ENCODE peak calls at places on chromosome 19, in four cellular contexts. H is K562, B is A549, E is HepG2. W is an unnamed sample.
A peak's percentile ranks its signal among the peaks of the same experiment; 100 is the strongest.

GRCh38 chr19:31340059-31341025 is 8.9 kb downstream of the TSHZ3 start:
- DNase-seq in B (no peak), H (no peak), E (no peak), W (no peak)

GRCh38 chr19:39867952-39868351 is 21.8 kb upstream of the FBL start:
- DNase-seq in H (no peak), E (no peak), B (no peak), W (no peak)

GRCh38 chr19:17340302-17340870 is 3.0 kb downstream of the GTPBP3 start:
- DNase-seq in B (no peak), H (peak; percentile 22), E (peak; percentile 49), W (peak; percentile 77)

GRCh38 chr19:36140289-36141038 is 598 bp downstream of the CAPNS1 start:
- DNase-seq in E (peak; percentile 53), B (peak; percentile 96), H (no peak), W (no peak)

GRCh38 chr19:18112989-18113478 is 15.5 kb downstream of the MAST3 start:
- DNase-seq in H (peak; percentile 74), B (peak; percentile 71), E (peak; percentile 71), W (no peak)

GRCh38 chr19:10748924-10749434 is 31.1 kb downstream of the DNM2 start:
- DNase-seq in H (peak; percentile 75), E (peak; percentile 94), B (peak; percentile 51), W (no peak)

GRCh38 chr19:10224337-10224736 is 6.8 kb downstream of the S1PR2 start:
- DNase-seq in E (no peak), B (no peak), H (no peak), W (no peak)

GRCh38 chr19:38429055-38429810 is 3.2 kb upstream of the RASGRP4 start:
- DNase-seq in H (no peak), E (no peak), B (no peak), W (no peak)

GRCh38 chr19:6761053-6761676 is 6.1 kb downstream of the SH2D3A start:
- DNase-seq in B (peak; percentile 45), H (peak; percentile 80), E (peak; percentile 28), W (no peak)

GRCh38 chr19:3575260-3575741 is 2.6 kb downstream of the HMG20B start:
- DNase-seq in E (peak; percentile 55), H (no peak), B (no peak), W (peak; percentile 83)

GRCh38 chr19:10419646-10420443 is 493 bp upstream of the PDE4A start:
- DNase-seq in B (peak; percentile 70), E (no peak), H (peak; percentile 93), W (peak; percentile 94)

GRCh38 chr19:5536337-5536894 is 31.3 kb downstream of the TINCR start:
- DNase-seq in H (no peak), B (peak; percentile 25), E (no peak), W (peak; percentile 70)

GRCh38 chr19:34734601-34735103 is 609 bp downstream of the ZNF181 start:
- DNase-seq in H (no peak), B (no peak), E (no peak), W (no peak)

GRCh38 chr19:34480971-34481821 is at the start of gene WTIP:
- DNase-seq in H (no peak), E (peak; percentile 62), B (peak; percentile 82), W (no peak)

GRCh38 chr19:39193785-39194184 is 3.0 kb upstream of the NCCRP1 start:
- DNase-seq in H (no peak), E (peak; percentile 19), B (peak; percentile 84), W (no peak)

GRCh38 chr19:49442354-49442753 is 1.0 kb upstream of the SLC17A7 start:
- DNase-seq in H (no peak), E (no peak), B (peak; percentile 67), W (no peak)

GRCh38 chr19:18306903-18307681 is 15.8 kb downstream of the LSM4 start:
- DNase-seq in E (no peak), H (no peak), B (no peak), W (no peak)

GRCh38 chr19:48308695-48309586 is 16.4 kb upstream of the EMP3 start:
- DNase-seq in E (peak; percentile 71), H (no peak), B (no peak), W (no peak)

GRCh38 chr19:47107953-47108746 is 5.4 kb downstream of the ZC3H4 start:
- DNase-seq in H (peak; percentile 15), E (no peak), B (no peak), W (no peak)

DNA sequence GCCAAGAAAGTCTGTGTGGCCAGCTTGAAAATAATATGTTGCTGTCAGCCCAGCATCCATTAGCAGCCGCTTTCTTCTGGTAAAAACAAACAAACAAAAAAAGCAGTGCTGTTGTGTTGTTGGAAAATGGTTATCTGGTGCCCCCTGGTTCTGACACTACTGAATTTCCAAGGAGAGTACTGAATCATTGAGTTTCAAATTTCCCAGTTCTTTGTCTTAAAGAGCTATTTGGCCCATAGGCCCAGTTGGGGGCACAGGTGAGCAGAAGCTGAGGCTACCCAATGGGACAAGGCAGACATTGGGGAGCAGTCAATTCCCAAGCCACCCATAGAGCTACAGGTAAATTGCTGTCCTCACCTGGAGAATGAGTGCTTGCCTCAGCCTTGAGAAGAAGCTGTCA is 995.9 kb downstream of the UQCRFS1 start:
- DNase-seq in H (no peak), B (no peak), E (no peak), W (peak; percentile 31)
- TF ChIP-seq PHF8 in H (no peak), B (no peak), E (no peak), W (no peak)

GRCh38 chr19:45404557-45405434 is at the start of gene PPP1R13L:
- DNase-seq in H (peak; percentile 78), E (peak; percentile 76), B (peak; percentile 95), W (peak; percentile 93)
- TF ChIP-seq PHF8 in H (peak; percentile 46), E (peak; percentile 66), B (no peak), W (no peak)

DNA sequence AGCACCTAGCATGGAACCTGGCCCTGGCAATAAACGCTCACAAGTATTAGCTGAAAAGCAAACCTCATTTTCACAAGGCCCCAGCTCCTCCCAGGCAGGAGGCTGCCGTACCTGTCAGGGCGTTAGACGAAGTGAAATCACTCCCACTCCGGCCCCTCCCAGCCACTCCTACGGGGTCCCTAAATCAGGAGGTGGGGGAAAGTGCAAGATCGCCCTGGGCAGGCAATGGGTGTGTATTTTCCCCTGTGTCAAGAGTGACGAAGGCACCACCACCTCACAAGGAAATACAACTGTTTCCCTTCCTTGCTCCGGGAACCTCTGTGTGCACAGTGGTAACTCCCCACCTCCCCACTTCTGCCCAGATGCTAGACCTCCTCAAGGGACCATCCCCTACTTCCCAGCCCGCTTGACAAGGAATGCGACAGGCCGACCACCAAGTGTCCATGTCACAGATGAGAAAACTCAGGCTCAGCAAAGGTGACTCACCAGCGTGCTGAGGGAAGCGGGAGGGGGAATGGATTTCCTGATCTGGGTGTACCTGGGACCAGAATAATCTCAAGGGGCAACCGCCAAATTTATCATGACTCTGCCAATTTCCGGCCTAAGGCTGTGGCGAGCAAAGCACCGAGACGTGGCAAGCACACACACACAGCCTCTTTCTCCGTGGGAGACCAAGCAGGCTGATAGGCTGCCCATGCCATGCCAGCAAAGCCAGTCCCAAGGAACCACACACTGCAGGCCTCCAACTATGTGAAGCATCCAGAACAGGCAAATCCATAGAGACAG is 7.3 kb downstream of the PPP6R1 start:
- DNase-seq in B (no peak), H (peak; percentile 16), E (no peak), W (no peak)
- TF ChIP-seq PHF8 in B (no peak), H (no peak), E (no peak), W (no peak)

GRCh38 chr19:32407004-32407992 is 1.7 kb downstream of the DPY19L3 start:
- DNase-seq in B (no peak), E (peak; percentile 16), H (peak; percentile 54), W (no peak)
- TF ChIP-seq PHF8 in B (no peak), E (no peak), H (no peak), W (no peak)

DNA sequence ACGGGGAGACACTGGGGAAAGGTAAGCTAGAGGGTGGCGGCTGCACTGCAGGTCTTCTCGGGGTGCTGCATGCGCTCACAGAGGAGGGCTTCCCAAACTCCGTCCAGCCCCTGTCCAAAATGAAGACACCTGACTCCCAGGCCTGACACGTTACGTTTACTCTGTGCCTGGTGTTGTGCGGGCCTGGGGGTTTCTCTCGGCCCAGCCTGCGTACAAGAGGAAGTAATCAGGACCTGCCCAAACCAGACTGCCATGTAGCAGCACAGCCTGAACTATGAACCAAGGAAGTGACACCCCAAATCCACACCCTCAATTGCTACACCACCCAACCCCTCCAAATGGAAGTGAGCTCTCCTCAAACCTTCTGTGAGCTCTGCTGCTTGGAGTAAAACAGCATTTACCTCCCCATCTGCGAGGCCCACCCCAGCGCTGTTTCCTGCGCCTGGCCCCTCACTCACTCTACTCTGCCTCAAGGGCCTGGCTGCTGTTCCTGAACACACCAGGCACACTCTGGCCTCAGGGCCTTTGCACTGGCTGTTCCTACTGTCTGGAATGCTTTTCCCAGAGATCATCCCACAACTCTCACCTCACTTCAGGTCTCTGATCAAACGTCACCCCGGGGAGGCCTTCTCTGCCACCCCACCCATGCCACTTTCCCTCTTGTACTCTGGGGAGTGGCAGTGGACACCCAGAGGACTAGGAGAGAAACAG is 3.0 kb downstream of the HSPBP1 start:
- DNase-seq in H (no peak), E (no peak), B (no peak), W (no peak)
- TF ChIP-seq PHF8 in H (no peak), E (no peak), B (no peak), W (no peak)

DNA sequence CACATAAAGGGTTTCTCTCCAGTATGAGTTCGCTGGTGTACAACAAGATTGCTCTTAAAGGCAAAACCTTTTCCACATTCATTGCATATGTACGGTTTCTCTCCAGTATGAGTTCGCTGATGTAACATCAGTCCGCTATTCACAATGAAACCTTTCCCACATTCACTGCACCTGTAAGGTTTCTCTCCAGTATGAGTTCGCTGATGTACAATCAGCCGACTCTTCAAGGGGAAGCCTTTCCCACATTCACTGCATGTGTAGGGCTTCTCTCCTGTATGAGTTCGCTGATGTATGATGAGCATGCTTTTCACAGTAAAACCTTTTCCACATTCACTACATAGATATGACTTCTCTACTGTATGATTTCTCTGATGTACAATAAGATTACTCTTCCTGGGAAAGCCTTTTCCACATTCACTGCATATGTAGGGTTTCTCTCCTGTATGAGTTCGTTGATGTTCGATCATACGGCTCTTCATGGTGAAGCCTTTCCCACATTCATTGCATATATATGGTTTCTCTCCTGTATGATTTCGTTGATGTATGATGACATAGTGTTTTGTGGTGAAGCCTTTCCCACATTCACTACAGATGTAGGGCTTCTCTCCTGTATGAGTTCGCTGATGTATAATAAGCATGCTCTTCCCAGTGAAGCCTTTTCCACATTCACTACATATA is 6.0 kb upstream of the ZNF614 start:
- DNase-seq in E (no peak), H (no peak), B (no peak), W (no peak)
- TF ChIP-seq PHF8 in E (no peak), H (no peak), B (no peak), W (no peak)

GRCh38 chr19:12871681-12872080 is 9.6 kb downstream of the DNASE2 start:
- DNase-seq in E (no peak), H (no peak), B (no peak), W (no peak)

GRCh38 chr19:12872255-12872654 is 9.0 kb downstream of the DNASE2 start:
- DNase-seq in H (no peak), B (no peak), E (no peak), W (no peak)

GRCh38 chr19:12873891-12874745 is 7.1 kb downstream of the DNASE2 start:
- DNase-seq in E (no peak), B (no peak), H (no peak), W (no peak)

GRCh38 chr19:12875086-12875485 is 6.2 kb downstream of the DNASE2 start:
- DNase-seq in B (no peak), H (no peak), E (no peak), W (no peak)

GRCh38 chr19:12872941-12873890 is 8.0 kb downstream of the DNASE2 start:
- DNase-seq in B (no peak), H (peak; percentile 84), E (peak; percentile 17), W (no peak)
- TF ChIP-seq PHF8 in B (no peak), H (no peak), E (no peak), W (no peak)